ENCODE peak calls at places on chromosomes 13 and 19, in nine cellular contexts. B, V, P, U, Y, A, Z, W and K are unnamed samples.

GRCh38 chr13:39767791-39768564 is 112.5 kb downstream of the COG6 start:
- DNase-seq in V (no peak), Y (no peak), U (no peak), W (peak), Z (no peak), B (no peak), A (no peak), P (peak), K (no peak)

GRCh38 chr13:113232208-113233003 is 23.0 kb downstream of the CUL4A start:
- DNase-seq in Y (no peak), V (no peak), Z (no peak), U (no peak), P (no peak), W (no peak), A (no peak), B (no peak), K (no peak)

GRCh38 chr19:44603201-44603945 is 10.0 kb upstream of the IGSF23 start:
- DNase-seq in W (no peak), V (no peak), B (no peak), Y (no peak), P (no peak), U (no peak), A (no peak), Z (no peak), K (no peak)

GRCh38 chr19:18340990-18341868 is 831 bp downstream of the PGPEP1 start:
- DNase-seq in Z (peak), U (peak), A (peak), V (no peak), B (peak), P (peak), Y (peak), W (peak), K (peak)

GRCh38 chr13:85405316-85405897 is 393.8 kb downstream of the SLITRK6 start:
- DNase-seq in Z (no peak), Y (no peak), B (no peak), W (no peak), P (no peak), A (peak), V (no peak), U (no peak), K (no peak)

GRCh38 chr19:14632286-14632685 is 42.4 kb downstream of the ADGRE3 start:
- DNase-seq in U (no peak), Y (no peak), P (peak), A (no peak), Z (peak), B (peak), W (peak), V (peak), K (no peak)

GRCh38 chr13:99404005-99404755 is 97.0 kb upstream of the GPR183 start:
- DNase-seq in P (no peak), U (peak), Y (no peak), Z (no peak), A (no peak), V (no peak), W (no peak), B (no peak), K (no peak)

GRCh38 chr13:44219808-44220544 is 153.6 kb upstream of the SERP2 start:
- DNase-seq in P (no peak), A (no peak), Y (no peak), V (peak), W (no peak), U (no peak), Z (no peak), B (no peak), K (no peak)

GRCh38 chr13:46385946-46386345 is 1.1 kb downstream of the RUBCNL start:
- DNase-seq in U (no peak), W (no peak), P (no peak), Z (no peak), B (peak), A (no peak), V (no peak), Y (no peak), K (no peak)

GRCh38 chr13:47719164-47719563 is 281.9 kb downstream of the SUCLA2 start:
- DNase-seq in Y (no peak), P (no peak), B (no peak), A (no peak), V (no peak), U (no peak), Z (no peak), W (no peak), K (no peak)

GRCh38 chr13:110771194-110771593 is 57.7 kb downstream of the ING1 start:
- DNase-seq in A (no peak), W (peak), Z (peak), U (no peak), P (no peak), Y (no peak), B (no peak), V (no peak), K (no peak)

GRCh38 chr13:97889803-97890202 is 63.7 kb upstream of the IPO5 start:
- DNase-seq in Z (no peak), V (no peak), P (no peak), A (no peak), B (no peak), U (no peak), Y (no peak), W (no peak), K (no peak)

GRCh38 chr13:59435024-59435423 is 728.7 kb downstream of the DIAPH3 start:
- DNase-seq in W (no peak), Y (no peak), Z (no peak), A (no peak), P (no peak), U (no peak), V (no peak), B (no peak), K (no peak)

GRCh38 chr13:110373617-110374016 is 66.5 kb downstream of the COL4A2 start:
- DNase-seq in B (no peak), P (no peak), U (no peak), Z (no peak), A (no peak), W (no peak), V (no peak), Y (no peak), K (no peak)

GRCh38 chr13:75263741-75264407 is 218.1 kb downstream of the TBC1D4 start:
- DNase-seq in Z (no peak), P (no peak), A (no peak), V (peak), B (no peak), U (no peak), Y (no peak), W (no peak), K (no peak)

GRCh38 chr19:10254244-10254643 is 2.2 kb downstream of the MRPL4 start:
- DNase-seq in B (no peak), V (no peak), U (no peak), Z (no peak), W (no peak), P (no peak), Y (no peak), A (no peak), K (no peak)

GRCh38 chr13:28140433-28141125 is 2.2 kb downstream of the PAN3 start:
- DNase-seq in B (no peak), Y (no peak), W (no peak), V (no peak), P (no peak), U (no peak), Z (no peak), A (no peak), K (no peak)

GRCh38 chr19:54160948-54161347 is 1.4 kb upstream of the LENG1 start:
- DNase-seq in Z (no peak), B (no peak), P (peak), A (no peak), Y (no peak), V (no peak), U (peak), W (no peak), K (no peak)

GRCh38 chr19:54209058-54209747 is 8.5 kb downstream of the RPS9 start:
- DNase-seq in U (no peak), A (no peak), W (no peak), V (no peak), Z (no peak), Y (no peak), P (no peak), B (no peak), K (no peak)

GRCh38 chr13:77733674-77734073 is 36.2 kb downstream of the SLAIN1 start:
- DNase-seq in Y (no peak), A (no peak), V (no peak), W (no peak), Z (no peak), P (no peak), U (no peak), B (no peak), K (no peak)

GRCh38 chr19:4284176-4284958 is 5.3 kb downstream of the SHD start:
- DNase-seq in B (no peak), Z (peak), W (peak), Y (no peak), P (peak), A (no peak), V (peak), U (peak), K (no peak)

GRCh38 chr19:16908759-16909158 is 20.0 kb downstream of the F2RL3 start:
- DNase-seq in V (no peak), A (no peak), Z (no peak), P (no peak), U (no peak), Y (no peak), B (no peak), W (no peak), K (no peak)

GRCh38 chr13:49499889-49500660 is 4.3 kb downstream of the PHF11 start:
- DNase-seq in V (no peak), P (no peak), Y (no peak), W (no peak), Z (no peak), A (no peak), B (no peak), U (no peak), K (no peak)

GRCh38 chr19:15199219-15199651 is 1.6 kb downstream of the NOTCH3 start:
- DNase-seq in U (no peak), B (no peak), Y (no peak), P (no peak), V (no peak), A (no peak), Z (no peak), W (no peak), K (no peak)

GRCh38 chr13:113759525-113760137 is 605 bp downstream of the TMEM255B start:
- DNase-seq in U (no peak), A (no peak), Y (no peak), Z (no peak), V (no peak), P (no peak), B (no peak), W (no peak), K (no peak)

GRCh38 chr19:38134538-38135149 is 89.4 kb downstream of the DPF1 start:
- DNase-seq in V (no peak), Y (peak), W (peak), Z (peak), U (peak), A (no peak), B (peak), P (peak), K (no peak)

GRCh38 chr13:106177146-106177545 is 358.3 kb downstream of the EFNB2 start:
- DNase-seq in U (no peak), Z (no peak), B (no peak), W (no peak), V (no peak), Y (no peak), A (no peak), P (no peak), K (no peak)

GRCh38 chr19:51511353-51511752 is 9.8 kb upstream of the SIGLEC12 start:
- DNase-seq in V (no peak), Z (no peak), A (no peak), Y (no peak), B (peak), P (no peak), U (no peak), W (peak), K (no peak)

GRCh38 chr19:50434525-50434924 is 1.8 kb downstream of the MYBPC2 start:
- DNase-seq in B (peak), U (peak), P (no peak), V (no peak), A (no peak), Y (no peak), Z (no peak), W (no peak), K (no peak)

GRCh38 chr13:20503088-20504083 is 22.3 kb downstream of the CRYL1 start:
- DNase-seq in V (no peak), B (no peak), U (no peak), W (no peak), A (no peak), Z (no peak), P (no peak), Y (no peak), K (no peak)

GRCh38 chr13:44605275-44605674 is 29.1 kb upstream of the TSC22D1 start:
- DNase-seq in P (no peak), W (no peak), B (no peak), V (no peak), Z (no peak), U (no peak), Y (no peak), A (no peak), K (no peak)